ENCODE peak calls at places on chromosomes 6 and 20, in six cellular contexts. X, M, O, V, Y and A are unnamed samples.

GRCh38 chr6:13404115-13404891 is 76.0 kb upstream of the TBC1D7 start:
- DNase-seq in X (no peak), M (peak), O (no peak), V (peak), Y (no peak), A (no peak)

GRCh38 chr20:48826883-48827771 is 672 bp downstream of the PREX1 start:
- DNase-seq in X (no peak), M (no peak), O (peak), V (peak), Y (no peak), A (peak)

GRCh38 chr6:116933488-116933887 is 56.4 kb downstream of the RFX6 start:
- DNase-seq in X (no peak), M (no peak), O (no peak), V (no peak), Y (no peak), A (no peak)

GRCh38 chr6:48134246-48134645 is 23.2 kb upstream of the PTCHD4 start:
- DNase-seq in X (no peak), M (no peak), O (no peak), V (no peak), Y (no peak), A (no peak)

GRCh38 chr6:127192911-127193503 is 73.7 kb upstream of the RNF146 start:
- DNase-seq in X (no peak), M (peak), O (no peak), V (peak), Y (no peak), A (no peak)

GRCh38 chr20:47274449-47275108 is 81.9 kb downstream of the ZMYND8 start:
- DNase-seq in X (no peak), M (peak), O (peak), V (peak), Y (no peak), A (no peak)

GRCh38 chr6:104952911-104953409 is 3.9 kb upstream of the LIN28B start:
- DNase-seq in X (no peak), M (no peak), O (no peak), V (no peak), Y (no peak), A (peak)

GRCh38 chr6:7042056-7042653 is 65.6 kb upstream of the RREB1 start:
- DNase-seq in X (no peak), M (no peak), O (no peak), V (peak), Y (peak), A (no peak)

GRCh38 chr20:35398660-35399144 is 13.1 kb downstream of the UQCC1 start:
- DNase-seq in X (no peak), M (no peak), O (no peak), V (peak), Y (no peak), A (no peak)

GRCh38 chr6:30915591-30915946 is 1.5 kb downstream of the VARS2 start:
- DNase-seq in X (no peak), M (peak), O (peak), V (peak), Y (peak), A (peak)

GRCh38 chr20:38612921-38613320 is 11.3 kb downstream of the ARHGAP40 start:
- DNase-seq in X (no peak), M (no peak), O (no peak), V (no peak), Y (no peak), A (no peak)